ENCODE peak calls at places on chromosomes 1 and 21, in four cellular contexts. C is bronchial epithelial cell, Y is lower leg skin, B is neural progenitor cell. J is an unnamed sample.

GRCh38 chr1:9155879-9156278 is 27.0 kb upstream of the GPR157 start:
- DNase-seq in B (no peak), C (no peak), Y (no peak), J (no peak)

GRCh38 chr1:29195875-29196274 is 14.2 kb upstream of the SRSF4 start:
- DNase-seq in B (no peak), C (no peak), Y (no peak), J (no peak)

GRCh38 chr21:34548782-34549376 is 36.9 kb upstream of the KCNE1 start:
- DNase-seq in Y (no peak), B (no peak), C (no peak), J (no peak)

GRCh38 chr1:237146247-237146646 is 104.3 kb downstream of the RYR2 start:
- DNase-seq in Y (no peak), B (no peak), C (no peak), J (no peak)

GRCh38 chr1:21246905-21247642 is 43.2 kb downstream of the ECE1 start:
- DNase-seq in Y (no peak), C (no peak), B (no peak), J (no peak)

GRCh38 chr1:170807432-170807831 is 127.9 kb upstream of the MROH9 start:
- DNase-seq in Y (no peak), B (no peak), C (peak), J (no peak)

GRCh38 chr1:158998781-158999161 is 10.9 kb upstream of the IFI16 start:
- DNase-seq in C (peak), B (peak), Y (peak), J (no peak)

GRCh38 chr1:157156058-157156541 is 17.9 kb upstream of the ETV3 start:
- DNase-seq in B (peak), C (peak), Y (peak), J (peak)

GRCh38 chr1:153543738-153544135 is 1.9 kb downstream of the S100A4 start:
- DNase-seq in C (no peak), B (no peak), Y (no peak), J (no peak)

DNA sequence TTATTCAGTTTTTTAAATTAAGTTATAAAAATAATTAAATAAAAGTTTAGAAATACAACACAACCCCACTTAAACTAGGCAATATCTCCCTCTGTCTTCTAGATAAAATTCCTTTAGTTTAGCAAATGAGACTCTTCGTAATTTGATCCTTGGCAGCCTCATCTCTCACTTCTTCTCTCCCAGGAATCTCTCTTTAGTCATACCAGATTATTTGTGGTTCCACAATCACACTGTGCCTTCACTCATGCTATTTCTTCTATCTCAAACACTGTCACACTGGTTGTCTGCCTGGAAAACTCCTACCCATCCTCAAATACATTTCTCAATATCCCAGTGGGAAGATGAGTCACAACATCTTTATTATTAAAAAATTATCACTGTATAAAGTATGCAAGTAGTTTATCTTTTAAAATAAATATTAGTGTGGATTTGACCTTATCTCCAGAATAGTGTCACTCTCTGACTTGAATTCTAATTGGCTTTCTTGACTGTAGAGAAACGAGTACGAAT is 195.5 kb downstream of the KCNH1 start:
- DNase-seq in Y (no peak), B (no peak), C (no peak), J (no peak)
- TF ChIP-seq CTCF in Y (no peak), B (no peak), C (no peak), J (no peak)

GRCh38 chr1:224647449-224647848 is 31.3 kb downstream of the CNIH3 start:
- DNase-seq in B (no peak), C (no peak), Y (no peak), J (no peak)
- TF ChIP-seq CTCF in B (no peak), C (no peak), Y (no peak), J (no peak)

DNA sequence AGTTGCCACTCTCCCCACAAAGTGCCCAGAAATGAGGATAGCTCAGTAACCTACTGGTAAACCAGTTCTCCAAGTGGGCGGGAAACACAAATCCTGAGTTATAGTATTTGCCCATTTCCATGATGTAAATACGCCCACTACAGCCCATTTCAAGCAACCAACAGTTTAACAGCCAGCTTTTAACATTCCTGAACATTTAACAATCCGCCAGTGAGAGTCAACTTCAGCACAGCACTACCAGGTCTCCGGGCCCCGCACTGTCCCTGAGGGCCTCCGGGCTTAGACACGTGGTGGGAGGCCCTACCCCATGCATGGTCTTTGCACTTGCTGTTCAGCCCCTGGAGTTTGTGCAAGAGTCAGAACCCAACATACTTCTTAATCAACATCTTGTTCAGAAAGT is 132.0 kb upstream of the CTTNBP2NL start:
- DNase-seq in B (no peak), Y (no peak), C (no peak), J (no peak)
- TF ChIP-seq CTCF in B (no peak), Y (no peak), C (no peak), J (no peak)

DNA sequence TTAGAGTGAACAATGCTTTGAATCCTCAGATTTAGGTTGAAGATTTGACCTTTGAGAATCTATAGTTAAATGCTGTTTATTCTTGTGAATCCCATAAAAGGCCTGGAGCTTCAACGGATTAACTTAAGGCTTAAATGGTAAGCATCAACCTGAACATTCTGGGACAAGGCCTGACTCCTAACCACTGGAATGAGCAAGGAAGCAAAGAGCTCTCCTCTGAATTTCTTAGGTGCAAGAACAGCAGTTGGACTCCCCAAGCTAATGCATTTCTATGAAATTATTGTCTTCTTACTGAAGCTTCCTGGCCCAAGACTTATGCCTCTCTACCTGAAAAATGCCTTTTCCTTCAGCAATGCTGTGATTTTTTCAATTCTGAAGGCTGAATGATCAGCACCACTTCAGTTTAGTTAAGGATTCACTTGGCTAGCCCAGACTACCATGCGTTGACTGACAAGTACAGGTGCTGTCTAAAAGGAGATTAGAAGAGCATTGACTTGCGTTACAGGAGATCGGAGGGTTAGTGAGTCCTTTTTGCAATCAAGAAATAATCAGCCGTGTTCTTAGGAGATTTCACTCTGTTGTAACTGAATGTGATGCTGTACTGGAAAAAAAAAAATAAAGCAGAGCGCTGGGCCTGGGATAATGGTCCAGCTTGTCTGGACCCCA is 178.5 kb downstream of the ZC3H11B start:
- DNase-seq in Y (no peak), C (no peak), B (no peak), J (no peak)
- TF ChIP-seq CTCF in Y (no peak), C (no peak), B (no peak), J (no peak)

GRCh38 chr21:44800971-44801467 is 601 bp downstream of the UBE2G2 start:
- DNase-seq in B (peak), C (peak), Y (no peak), J (no peak)
- TF ChIP-seq CTCF in B (peak), C (peak), Y (no peak), J (no peak)

GRCh38 chr21:41369105-41369914 is 7.5 kb downstream of the MX2 start:
- DNase-seq in C (no peak), B (peak), Y (no peak), J (no peak)
- TF ChIP-seq CTCF in C (peak), B (no peak), Y (no peak), J (no peak)

J was measured in omental fat pad.